ENCODE peak calls at places on chromosomes 7 and 10, in five cellular contexts. H, O, I, A and K are unnamed samples.

GRCh38 chr7:130942211-130942964 is 208.4 kb upstream of the KLF14 start:
- DNase-seq in I (peak), A (no peak), H (peak), O (no peak), K (no peak)

GRCh38 chr10:50431118-50431517 is 179.8 kb upstream of the ASAH2 start:
- DNase-seq in I (no peak), H (peak), A (no peak), O (no peak), K (no peak)

GRCh38 chr7:122803323-122803722 is 82.9 kb downstream of the CADPS2 start:
- DNase-seq in H (peak), O (no peak), I (peak), A (peak), K (peak)

GRCh38 chr7:125668321-125668993 is 738.8 kb upstream of the POT1 start:
- DNase-seq in I (no peak), O (no peak), H (peak), A (no peak), K (no peak)

GRCh38 chr7:76262683-76263402 is 39.6 kb upstream of the HSPB1 start:
- DNase-seq in H (peak), A (peak), O (peak), I (peak), K (peak)

GRCh38 chr7:128244861-128245260 is 3.8 kb downstream of the LEP start:
- DNase-seq in A (no peak), H (no peak), O (no peak), I (no peak), K (no peak)

GRCh38 chr7:151304856-151305255 is 36.8 kb upstream of the NUB1 start:
- DNase-seq in A (peak), O (no peak), H (no peak), I (no peak), K (peak)

GRCh38 chr10:89182894-89183293 is 24.2 kb downstream of the CH25H start:
- DNase-seq in I (no peak), O (no peak), H (no peak), A (peak), K (no peak)

GRCh38 chr10:53619678-53620077 is 847.1 kb upstream of the MBL2 start:
- DNase-seq in A (no peak), H (peak), O (no peak), I (peak), K (no peak)

GRCh38 chr10:42753507-42754154 is 29.0 kb upstream of the BMS1 start:
- DNase-seq in H (no peak), A (peak), I (no peak), O (peak), K (peak)

GRCh38 chr7:1579481-1580421 is 9.9 kb upstream of the PSMG3 start:
- DNase-seq in A (peak), H (peak), I (peak), O (peak), K (peak)

GRCh38 chr10:132544744-132545658 is 7.4 kb downstream of the INPP5A start:
- DNase-seq in O (no peak), H (no peak), I (no peak), A (no peak), K (no peak)

GRCh38 chr7:44309271-44310091 is 15.9 kb downstream of the CAMK2B start:
- DNase-seq in I (peak), A (peak), O (peak), H (peak), K (peak)

GRCh38 chr10:17088118-17088806 is 41.3 kb downstream of the CUBN start:
- DNase-seq in H (peak), I (no peak), A (no peak), O (no peak), K (no peak)

GRCh38 chr7:142328006-142328405 is 70.1 kb upstream of the PRSS58 start:
- DNase-seq in A (peak), H (no peak), O (peak), I (no peak), K (no peak)

GRCh38 chr7:45591101-45591906 is 17.1 kb downstream of the ADCY1 start:
- DNase-seq in O (no peak), A (no peak), I (no peak), H (no peak), K (no peak)

GRCh38 chr10:103794996-103795395 is 60.4 kb downstream of the SH3PXD2A start:
- DNase-seq in H (no peak), A (no peak), I (no peak), O (no peak), K (no peak)

GRCh38 chr7:16420649-16421332 is 547 bp downstream of the CRPPA start:
- DNase-seq in A (peak), I (peak), O (peak), H (peak), K (peak)

GRCh38 chr7:121475806-121476205 is 79.7 kb upstream of the FAM3C start:
- DNase-seq in A (no peak), O (no peak), I (no peak), H (peak), K (no peak)

GRCh38 chr10:117160567-117160966 is 22.5 kb upstream of the VAX1 start:
- DNase-seq in I (no peak), H (no peak), O (no peak), A (no peak), K (no peak)

GRCh38 chr10:96548589-96548988 is 34.9 kb upstream of the TLL2 start:
- DNase-seq in H (no peak), O (no peak), I (no peak), A (no peak), K (no peak)

GRCh38 chr10:48363617-48364355 is 57.3 kb downstream of the MAPK8 start:
- DNase-seq in O (peak), A (peak), I (peak), H (peak), K (peak)

GRCh38 chr7:149776305-149776704 is 2.9 kb upstream of the ZNF467 start:
- DNase-seq in O (no peak), A (no peak), H (peak), I (no peak), K (peak)

GRCh38 chr10:46077141-46077554 is 31.1 kb upstream of the MSMB start:
- DNase-seq in I (no peak), A (no peak), H (peak), O (no peak), K (no peak)

GRCh38 chr7:22853674-22854157 is 31.1 kb upstream of the TOMM7 start:
- DNase-seq in I (peak), A (peak), O (no peak), H (peak), K (no peak)

GRCh38 chr10:14645239-14645960 is 129.3 kb downstream of the FAM107B start:
- DNase-seq in H (no peak), O (no peak), I (peak), A (no peak), K (no peak)

GRCh38 chr7:22375359-22376048 is 18.6 kb upstream of the RAPGEF5 start:
- DNase-seq in O (no peak), A (no peak), I (no peak), H (peak), K (no peak)

GRCh38 chr7:1693419-1693990 is 23.4 kb downstream of the ELFN1 start:
- DNase-seq in I (no peak), O (no peak), H (no peak), A (no peak), K (no peak)

GRCh38 chr10:112209534-112210200 is 26.1 kb upstream of the GPAM start:
- DNase-seq in I (no peak), H (peak), O (no peak), A (no peak), K (no peak)

GRCh38 chr10:35855155-35855947 is 213.3 kb upstream of the FZD8 start:
- DNase-seq in I (no peak), H (no peak), A (no peak), O (no peak), K (no peak)

GRCh38 chr10:120950103-120950561 is 99.0 kb downstream of the WDR11 start:
- DNase-seq in H (no peak), A (peak), O (peak), I (no peak), K (peak)

GRCh38 chr10:109040622-109041021 is 882.7 kb downstream of the XPNPEP1 start:
- DNase-seq in H (no peak), A (no peak), I (no peak), O (no peak), K (no peak)

GRCh38 chr10:69375307-69376151 is 41.2 kb downstream of the TACR2 start:
- DNase-seq in I (no peak), O (peak), H (peak), A (peak), K (no peak)
- TF ChIP-seq CTCF in I (no peak), O (no peak), H (no peak), A (no peak), K (no peak)

DNA sequence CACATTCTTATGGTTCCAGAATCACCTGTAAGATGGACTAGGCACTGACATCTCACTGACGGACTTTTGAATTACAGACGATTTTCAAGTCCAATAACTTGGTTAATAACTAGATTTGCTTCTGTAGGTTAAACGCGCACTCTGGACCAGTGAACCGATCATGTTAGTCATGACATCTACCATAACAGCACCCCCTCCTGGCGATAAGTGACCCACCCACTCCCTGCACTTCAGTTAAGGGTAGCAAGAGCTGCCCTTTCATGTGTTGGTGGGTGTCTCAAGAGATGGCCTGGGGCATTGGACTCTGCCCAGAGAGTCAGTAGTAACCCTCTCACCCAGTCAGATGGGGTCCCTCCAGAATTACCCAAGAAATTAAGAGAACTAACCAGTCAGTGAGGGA is 12.9 kb downstream of the GRM8 start:
- DNase-seq in H (no peak), I (peak), A (peak), O (no peak), K (no peak)
- TF ChIP-seq CTCF in H (no peak), I (peak), A (peak), O (no peak), K (peak)

GRCh38 chr10:1295756-1296480 is 239.7 kb downstream of the WDR37 start:
- DNase-seq in I (no peak), H (no peak), A (no peak), O (no peak), K (no peak)

GRCh38 chr10:1299041-1299726 is 243.0 kb downstream of the WDR37 start:
- DNase-seq in I (no peak), O (no peak), A (no peak), H (no peak), K (no peak)

GRCh38 chr10:1300218-1300617 is 244.0 kb downstream of the WDR37 start:
- DNase-seq in I (no peak), H (no peak), A (no peak), O (no peak), K (no peak)

GRCh38 chr10:1297566-1298301 is 241.5 kb downstream of the WDR37 start:
- DNase-seq in H (no peak), I (no peak), O (peak), A (peak), K (peak)

GRCh38 chr10:1301138-1301537 is 245.0 kb downstream of the WDR37 start:
- DNase-seq in A (no peak), H (no peak), O (no peak), I (no peak), K (no peak)
- TF ChIP-seq CTCF in A (peak), H (no peak), O (no peak), I (no peak), K (no peak)

GRCh38 chr7:93715234-93715633 is 140.7 kb upstream of the CALCR start:
- DNase-seq in O (peak), A (peak), I (peak), H (peak), K (peak)
- TF ChIP-seq CTCF in O (peak), A (peak), I (peak), H (peak), K (peak)

GRCh38 chr7:105136221-105136620 is 122.2 kb downstream of the KMT2E start:
- DNase-seq in O (no peak), I (no peak), A (peak), H (no peak), K (no peak)
- TF ChIP-seq CTCF in O (no peak), I (no peak), A (no peak), H (peak), K (no peak)

GRCh38 chr10:118776033-118776432 is 21.3 kb upstream of the CACUL1 start:
- DNase-seq in H (no peak), A (no peak), O (no peak), I (no peak), K (no peak)

GRCh38 chr10:118778727-118779126 is 24.0 kb upstream of the CACUL1 start:
- DNase-seq in O (no peak), I (no peak), H (no peak), A (no peak), K (no peak)

GRCh38 chr10:118776960-118777359 is 22.2 kb upstream of the CACUL1 start:
- DNase-seq in H (no peak), I (no peak), A (no peak), O (no peak), K (no peak)

GRCh38 chr10:118773041-118773440 is 18.3 kb upstream of the CACUL1 start:
- DNase-seq in H (no peak), O (no peak), I (no peak), A (no peak), K (no peak)

GRCh38 chr10:118775478-118775877 is 20.7 kb upstream of the CACUL1 start:
- DNase-seq in A (no peak), I (no peak), O (no peak), H (no peak), K (no peak)
- TF ChIP-seq CTCF in A (peak), I (no peak), O (no peak), H (peak), K (peak)

DNA sequence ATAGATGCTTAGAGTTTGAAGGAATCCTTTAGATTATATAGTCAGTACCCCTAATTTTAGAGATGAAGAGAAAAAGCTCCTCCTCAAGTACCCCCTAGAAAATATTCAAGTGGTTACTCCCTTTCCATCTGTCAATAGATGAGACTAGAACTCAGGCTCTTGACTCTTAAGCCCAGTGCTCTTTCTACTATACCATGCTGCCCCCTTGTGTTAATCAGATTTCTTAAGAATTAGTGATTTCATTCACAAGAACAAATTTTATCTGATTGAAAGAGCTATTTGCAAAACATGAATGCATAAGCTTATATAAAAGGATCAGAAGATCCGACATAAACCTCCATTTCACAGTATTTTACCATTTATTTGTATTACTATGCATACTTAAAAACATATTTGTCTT is 179.3 kb downstream of the TFEC start:
- DNase-seq in O (no peak), A (peak), I (peak), H (peak), K (no peak)
- TF ChIP-seq CTCF in O (peak), A (peak), I (peak), H (peak), K (peak)

GRCh38 chr7:34821965-34822558 is 164.0 kb downstream of the NPSR1 start:
- DNase-seq in I (no peak), A (peak), O (no peak), H (no peak), K (no peak)

GRCh38 chr7:34825221-34825620 is 167.2 kb downstream of the NPSR1 start:
- DNase-seq in I (no peak), O (no peak), A (no peak), H (no peak), K (no peak)

DNA sequence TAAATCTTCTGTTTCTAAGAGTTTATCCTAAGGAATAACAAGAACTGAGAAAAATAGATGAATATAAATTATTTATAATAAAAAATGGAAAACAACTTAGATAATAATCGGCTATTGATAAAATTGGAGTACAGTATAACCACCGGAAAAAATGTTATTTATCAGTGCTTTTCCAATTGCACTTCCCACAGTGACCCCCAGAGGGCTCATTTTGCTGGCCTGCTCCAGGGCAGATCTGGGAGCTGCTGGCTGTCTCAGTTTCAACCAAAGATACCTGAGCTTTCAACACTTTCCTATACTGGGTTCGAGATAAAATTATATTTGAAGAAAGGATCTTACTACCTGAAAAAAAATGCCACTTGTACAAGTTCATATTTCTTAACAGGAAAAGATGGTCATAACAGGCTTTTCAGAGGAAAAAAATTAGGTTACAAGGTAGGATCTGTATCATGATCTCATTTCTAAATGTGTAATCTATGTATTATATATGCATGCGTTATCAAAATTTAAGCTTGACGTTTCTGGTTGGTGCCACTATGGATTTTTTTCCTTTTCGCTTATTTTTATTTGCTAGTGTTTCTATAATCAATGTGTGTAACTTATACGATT is 165.7 kb downstream of the NPSR1 start:
- DNase-seq in I (peak), H (peak), O (peak), A (peak), K (peak)
- TF ChIP-seq CTCF in I (peak), H (peak), O (peak), A (peak), K (peak)